ENCODE peak calls at places on chromosomes 11 and 22, in four cellular contexts. I is endothelial cell of umbilical vein, J is transverse colon, Q is Peyer's patch. A is an unnamed sample. For H3K4me1, the result is how much of the 10 kb centered on the place peaks cover.

GRCh38 chr11:130022799-130023198 is 20.2 kb upstream of the PRDM10 start:
- DNase-seq in J (no peak), Q (no peak), I (no peak), A (no peak)

GRCh38 chr11:117407016-117407415 is 79.4 kb downstream of the CEP164 start:
- DNase-seq in J (no peak), I (no peak), Q (no peak), A (no peak)

GRCh38 chr11:1336836-1337646 is 27.6 kb upstream of the TOLLIP start:
- DNase-seq in Q (no peak), J (peak), I (no peak), A (peak)

GRCh38 chr11:120573756-120574354 is 62.3 kb downstream of the GRIK4 start:
- DNase-seq in J (no peak), Q (no peak), I (no peak), A (no peak)

GRCh38 chr22:38347944-38348750 is 30.9 kb upstream of the CSNK1E start:
- DNase-seq in J (peak), Q (no peak), I (no peak), A (no peak)

GRCh38 chr11:72831521-72832300 is 17.5 kb downstream of the ATG16L2 start:
- DNase-seq in Q (peak), J (peak), I (peak), A (peak)

GRCh38 chr22:30884211-30885000 is 84.2 kb downstream of the MORC2 start:
- DNase-seq in I (no peak), J (no peak), Q (no peak), A (no peak)

GRCh38 chr11:82085493-82085892 is 648.2 kb downstream of the FAM181B start:
- DNase-seq in I (no peak), J (no peak), Q (no peak), A (no peak)

GRCh38 chr11:116563028-116563712 is 209.6 kb downstream of the BUD13 start:
- DNase-seq in J (no peak), Q (no peak), I (peak), A (no peak)

GRCh38 chr11:48107188-48107704 is 109.4 kb upstream of the OR4B1 start:
- DNase-seq in J (peak), I (no peak), Q (peak), A (no peak)

GRCh38 chr11:119778391-119779194 is 49.6 kb upstream of the NECTIN1 start:
- DNase-seq in Q (no peak), I (no peak), J (no peak), A (no peak)

GRCh38 chr11:95916049-95916448 is 7.9 kb downstream of the MTMR2 start:
- DNase-seq in J (no peak), Q (no peak), I (no peak), A (no peak)

GRCh38 chr22:27654536-27655445 is 146.8 kb downstream of the MN1 start:
- DNase-seq in I (no peak), J (peak), Q (no peak), A (no peak)

GRCh38 chr22:20968281-20968977 is 1.4 kb downstream of the AIFM3 start:
- DNase-seq in Q (no peak), J (no peak), I (no peak), A (no peak)

GRCh38 chr22:42630901-42631602 is 9.3 kb downstream of the ATP5MGL start:
- DNase-seq in J (no peak), I (no peak), Q (no peak), A (no peak)

GRCh38 chr11:15562230-15562629 is 447.5 kb downstream of the INSC start:
- DNase-seq in Q (no peak), I (no peak), J (no peak), A (no peak)

GRCh38 chr11:9462172-9462799 is 1.5 kb downstream of the ZNF143 start:
- DNase-seq in Q (no peak), I (no peak), J (no peak), A (no peak)

GRCh38 chr22:42418811-42419243 is 13.4 kb downstream of the NFAM1 start:
- DNase-seq in J (no peak), I (no peak), Q (peak), A (no peak)

GRCh38 chr11:2662024-2662312 is 37.8 kb downstream of the KCNQ1OT1 start:
- DNase-seq in J (no peak), I (no peak), Q (no peak), A (peak)

GRCh38 chr11:57777969-57778317 is 16.3 kb downstream of the CTNND1 start:
- DNase-seq in Q (no peak), J (peak), I (peak), A (peak)

GRCh38 chr11:31366795-31367194 is 2.7 kb downstream of the DCDC1 start:
- DNase-seq in J (no peak), Q (no peak), I (no peak), A (no peak)

GRCh38 chr11:131773626-131774025 is 403.2 kb downstream of the NTM start:
- DNase-seq in Q (no peak), I (no peak), J (no peak), A (no peak)

GRCh38 chr11:61695917-61696316 is 15.7 kb downstream of the DAGLA start:
- DNase-seq in I (peak), J (peak), Q (peak), A (peak)
- H3K4me1 ChIP-seq in I (under half), J (half or more), Q (under half), A (half or more)

GRCh38 chr11:70204466-70204799 is 1.3 kb downstream of the FADD start:
- DNase-seq in I (no peak), Q (no peak), J (no peak), A (no peak)

GRCh38 chr11:70201876-70202861 is 927 bp upstream of the FADD start:
- DNase-seq in J (no peak), I (no peak), Q (no peak), A (no peak)

GRCh38 chr11:70205049-70205725 is 2.1 kb downstream of the FADD start:
- DNase-seq in Q (no peak), I (no peak), J (no peak), A (no peak)

GRCh38 chr11:70202898-70203748 is at the start of gene FADD:
- DNase-seq in Q (peak), J (peak), I (peak), A (peak)

GRCh38 chr11:70203749-70204465 is 811 bp downstream of the FADD start:
- DNase-seq in I (peak), J (peak), Q (peak), A (no peak)
- H3K27ac ChIP-seq in I (peak), J (peak), Q (peak), A (peak)

GRCh38 chr11:128613300-128613995 is 26.1 kb upstream of the ETS1 start:
- DNase-seq in Q (no peak), I (no peak), J (no peak), A (no peak)

GRCh38 chr11:128607819-128608218 is 20.5 kb upstream of the ETS1 start:
- DNase-seq in Q (no peak), J (no peak), I (no peak), A (no peak)

GRCh38 chr11:128615076-128615475 is 27.7 kb upstream of the ETS1 start:
- DNase-seq in I (no peak), J (no peak), Q (no peak), A (no peak)

GRCh38 chr11:128608732-128609131 is 21.4 kb upstream of the ETS1 start:
- DNase-seq in I (no peak), J (no peak), Q (no peak), A (no peak)

DNA sequence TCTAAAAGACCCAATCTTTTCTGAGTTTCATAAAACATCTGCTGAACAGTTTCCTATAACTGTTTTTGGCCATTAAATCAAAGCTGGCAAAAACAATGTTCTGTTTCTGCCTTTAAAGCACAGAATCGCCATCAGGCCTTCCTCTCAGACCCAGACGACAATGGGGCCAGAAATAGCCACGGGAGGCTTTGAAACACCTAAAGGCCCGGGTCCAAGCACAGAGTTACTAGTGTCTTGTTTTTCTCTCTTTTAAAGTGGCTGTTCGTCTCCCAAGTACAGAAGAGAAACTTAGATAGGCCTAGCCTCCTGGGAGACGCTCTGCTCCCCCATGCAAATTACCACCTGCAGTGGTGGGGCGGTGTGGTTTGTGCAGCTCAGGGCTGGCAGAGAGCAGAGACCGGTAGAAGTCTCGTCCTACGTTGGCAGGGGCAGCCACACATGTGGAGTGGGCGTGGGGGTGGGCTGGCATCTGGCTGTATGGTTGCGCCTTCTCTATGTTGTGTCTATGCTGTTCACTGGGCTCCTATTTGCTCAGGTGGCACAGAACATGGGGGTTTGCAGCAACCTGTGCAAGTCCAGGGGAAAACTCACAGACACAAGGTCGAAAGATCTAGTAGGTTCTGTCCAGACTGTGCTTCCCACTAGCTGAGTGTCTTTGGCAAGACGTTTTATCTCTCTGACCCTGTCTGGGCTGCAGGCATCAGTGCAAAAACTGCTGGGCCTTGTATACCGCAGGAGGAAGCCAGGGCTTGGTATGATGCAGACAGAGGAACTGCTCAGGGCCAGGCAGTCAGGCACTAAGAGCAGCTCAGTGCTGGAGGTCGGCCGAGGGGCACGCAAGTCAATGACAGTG is 23.6 kb upstream of the ETS1 start:
- DNase-seq in I (peak), J (peak), Q (peak), A (no peak)
- TF ChIP-seq POLR2A in I (no peak), J (no peak), Q (no peak), A (no peak)

GRCh38 chr11:114213622-114214021 is 82.6 kb upstream of the NNMT start:
- DNase-seq in Q (no peak), I (no peak), J (no peak), A (no peak)
- H3K4me1 ChIP-seq in Q (under half), I (under half), J (under half), A (under half)

A was measured in heart left ventricle.